ENCODE peak calls at places on chromosomes 5 and 9, in ten cellular contexts. A, B, J, E, Y, U, F, W, C and S are unnamed samples.
A peak's percentile ranks its signal among the peaks of the same experiment; 100 is the strongest.

GRCh38 chr9:137432687-137433348 is 8.3 kb downstream of the ENTPD8 start:
- DNase-seq in A (no peak), B (no peak), J (peak; percentile 44), E (no peak), Y (no peak), U (no peak), F (no peak), W (no peak), C (no peak), S (no peak)

GRCh38 chr5:154197801-154198461 is 7.4 kb downstream of the GALNT10 start:
- DNase-seq in A (no peak), B (no peak), J (peak; percentile 63), E (peak; percentile 81), Y (no peak), U (peak; percentile 91), F (no peak), W (no peak), C (no peak), S (peak; percentile 53)

GRCh38 chr5:98713027-98713426 is 60.4 kb upstream of the RGMB start:
- DNase-seq in A (no peak), B (no peak), J (no peak), E (peak; percentile 79), Y (no peak), U (no peak), F (no peak), W (no peak), C (no peak), S (no peak)

GRCh38 chr9:105154723-105155191 is 89.7 kb upstream of the SLC44A1 start:
- DNase-seq in A (no peak), B (peak; percentile 13), J (no peak), E (peak; percentile 80), Y (no peak), U (no peak), F (no peak), W (no peak), C (no peak), S (no peak)

GRCh38 chr5:33892419-33893151 is 795 bp upstream of the ADAMTS12 start:
- DNase-seq in A (peak; percentile 48), B (no peak), J (no peak), E (peak; percentile 96), Y (no peak), U (no peak), F (no peak), W (no peak), C (no peak), S (no peak)

GRCh38 chr5:125750538-125751186 is 672.5 kb upstream of the GRAMD2B start:
- DNase-seq in A (no peak), B (no peak), J (no peak), E (no peak), Y (no peak), U (no peak), F (no peak), W (no peak), C (no peak), S (no peak)

GRCh38 chr5:159184858-159185381 is 24.4 kb downstream of the RNF145 start:
- DNase-seq in A (no peak), B (no peak), J (no peak), E (peak; percentile 76), Y (no peak), U (no peak), F (no peak), W (no peak), C (no peak), S (no peak)

GRCh38 chr5:132363431-132364112 is 5.9 kb upstream of the SLC22A5 start:
- DNase-seq in A (peak; percentile 62), B (no peak), J (no peak), E (peak; percentile 90), Y (no peak), U (no peak), F (no peak), W (no peak), C (no peak), S (no peak)

GRCh38 chr5:122170630-122171029 is 41.3 kb downstream of the ZNF474 start:
- DNase-seq in A (no peak), B (no peak), J (no peak), E (peak; percentile 44), Y (no peak), U (no peak), F (no peak), W (peak; percentile 9), C (no peak), S (no peak)

GRCh38 chr5:143142596-143143435 is 260.7 kb downstream of the NR3C1 start:
- DNase-seq in A (peak; percentile 37), B (no peak), J (no peak), E (peak; percentile 100), Y (peak; percentile 21), U (no peak), F (no peak), W (no peak), C (no peak), S (no peak)

GRCh38 chr5:6607559-6607936 is 25.3 kb downstream of the NSUN2 start:
- DNase-seq in A (no peak), B (no peak), J (no peak), E (no peak), Y (no peak), U (no peak), F (no peak), W (no peak), C (no peak), S (no peak)

GRCh38 chr9:119020284-119020683 is 349.0 kb downstream of the BRINP1 start:
- DNase-seq in A (no peak), B (no peak), J (no peak), E (no peak), Y (no peak), U (no peak), F (no peak), W (no peak), C (no peak), S (no peak)

GRCh38 chr5:32600057-32600622 is 14.8 kb downstream of the SUB1 start:
- DNase-seq in A (no peak), B (no peak), J (no peak), E (peak; percentile 51), Y (no peak), U (no peak), F (no peak), W (no peak), C (no peak), S (no peak)

GRCh38 chr5:135217669-135218485 is 181.2 kb downstream of the MACROH2A1 start:
- DNase-seq in A (no peak), B (no peak), J (no peak), E (no peak), Y (no peak), U (peak; percentile 31), F (no peak), W (peak; percentile 8), C (no peak), S (no peak)

GRCh38 chr5:54040773-54041172 is 269.6 kb downstream of the ARL15 start:
- DNase-seq in A (no peak), B (no peak), J (no peak), E (no peak), Y (no peak), U (no peak), F (no peak), W (no peak), C (no peak), S (no peak)

GRCh38 chr9:27150758-27151431 is 41.9 kb downstream of the TEK start:
- DNase-seq in A (no peak), B (no peak), J (no peak), E (peak; percentile 90), Y (no peak), U (no peak), F (no peak), W (no peak), C (no peak), S (no peak)

GRCh38 chr5:42677156-42677842 is 79.3 kb upstream of the CCDC152 start:
- DNase-seq in A (no peak), B (no peak), J (no peak), E (no peak), Y (no peak), U (no peak), F (no peak), W (no peak), C (no peak), S (no peak)

GRCh38 chr5:37495668-37496067 is 116.5 kb downstream of the WDR70 start:
- DNase-seq in A (no peak), B (no peak), J (no peak), E (peak; percentile 89), Y (no peak), U (no peak), F (no peak), W (no peak), C (no peak), S (no peak)

GRCh38 chr5:123718238-123718637 is 206.3 kb downstream of the CSNK1G3 start:
- DNase-seq in A (no peak), B (no peak), J (no peak), E (no peak), Y (no peak), U (no peak), F (no peak), W (no peak), C (no peak), S (no peak)

GRCh38 chr5:86232246-86232645 is 385.5 kb upstream of the COX7C start:
- DNase-seq in A (no peak), B (no peak), J (no peak), E (no peak), Y (no peak), U (no peak), F (no peak), W (no peak), C (no peak), S (no peak)

GRCh38 chr5:38935437-38935836 is 89.6 kb downstream of the OSMR start:
- DNase-seq in A (no peak), B (no peak), J (no peak), E (no peak), Y (no peak), U (no peak), F (no peak), W (no peak), C (no peak), S (no peak)

GRCh38 chr5:147517383-147517782 is 7.5 kb upstream of the DPYSL3 start:
- DNase-seq in A (no peak), B (no peak), J (no peak), E (no peak), Y (no peak), U (no peak), F (no peak), W (no peak), C (no peak), S (no peak)

GRCh38 chr9:100354121-100354800 is 1.5 kb upstream of the TEX10 start:
- DNase-seq in A (no peak), B (peak; percentile 55), J (no peak), E (no peak), Y (no peak), U (no peak), F (no peak), W (no peak), C (no peak), S (no peak)

GRCh38 chr9:27414215-27414731 is 109.8 kb upstream of the IFNK start:
- DNase-seq in A (peak; percentile 35), B (no peak), J (peak; percentile 48), E (peak; percentile 20), Y (no peak), U (no peak), F (no peak), W (no peak), C (no peak), S (no peak)

GRCh38 chr9:104836235-104836634 is 72.3 kb downstream of the NIPSNAP3B start:
- DNase-seq in A (no peak), B (peak; percentile 1), J (no peak), E (peak; percentile 17), Y (no peak), U (no peak), F (no peak), W (no peak), C (no peak), S (no peak)

GRCh38 chr9:96450613-96451544 is 910 bp downstream of the HABP4 start:
- DNase-seq in A (no peak), B (no peak), J (no peak), E (peak; percentile 15), Y (peak; percentile 19), U (peak; percentile 45), F (peak; percentile 30), W (no peak), C (no peak), S (no peak)

GRCh38 chr5:113487411-113487778 is 858 bp downstream of the MCC start:
- DNase-seq in A (no peak), B (no peak), J (no peak), E (no peak), Y (no peak), U (no peak), F (peak; percentile 7), W (no peak), C (no peak), S (no peak)

GRCh38 chr9:755454-756381 is 85.8 kb upstream of the DMRT1 start:
- DNase-seq in A (no peak), B (peak; percentile 18), J (no peak), E (peak; percentile 95), Y (no peak), U (peak; percentile 87), F (no peak), W (peak; percentile 37), C (peak; percentile 31), S (no peak)